ENCODE peak calls at places on chromosomes 1 and 21, in four cellular contexts. G, Q, C and M are unnamed samples.

GRCh38 chr1:107874221-107874620 is 90.8 kb downstream of the VAV3 start:
- DNase-seq in G (no peak), Q (no peak), C (no peak), M (no peak)

GRCh38 chr1:6473974-6474814 is 8.2 kb upstream of the TNFRSF25 start:
- DNase-seq in Q (no peak), G (no peak), C (no peak), M (no peak)

GRCh38 chr1:206972725-206973124 is 2.5 kb upstream of the FCAMR start:
- DNase-seq in Q (no peak), C (no peak), G (no peak), M (peak; percentile 13)

GRCh38 chr1:151993084-151993733 is 450 bp downstream of the S100A10 start:
- DNase-seq in G (peak; percentile 38), C (peak; percentile 76), Q (no peak), M (peak; percentile 45)

GRCh38 chr1:7265771-7266371 is 480.6 kb downstream of the CAMTA1 start:
- DNase-seq in Q (no peak), G (no peak), C (no peak), M (peak; percentile 95)

GRCh38 chr1:67945733-67946374 is 104.6 kb downstream of the DIRAS3 start:
- DNase-seq in G (no peak), Q (no peak), C (no peak), M (no peak)

GRCh38 chr1:209844695-209845404 is 17.1 kb downstream of the UTP25 start:
- DNase-seq in C (no peak), Q (no peak), G (no peak), M (no peak)

GRCh38 chr1:32014199-32014936 is 700 bp downstream of the KHDRBS1 start:
- DNase-seq in Q (peak; percentile 22), G (peak; percentile 61), C (peak; percentile 52), M (peak; percentile 29)

GRCh38 chr1:192907545-192908243 is 98.9 kb downstream of the RGS2 start:
- DNase-seq in G (no peak), C (no peak), Q (no peak), M (no peak)

GRCh38 chr1:165495811-165496143 is 48.0 kb upstream of the LRRC52 start:
- DNase-seq in G (no peak), Q (no peak), C (no peak), M (no peak)

GRCh38 chr1:13899856-13900255 is 199.9 kb downstream of the PRDM2 start:
- DNase-seq in Q (no peak), G (no peak), C (no peak), M (peak; percentile 83)

GRCh38 chr1:201468501-201468843 is 516 bp downstream of the PHLDA3 start:
- DNase-seq in Q (peak; percentile 59), G (peak; percentile 67), C (peak; percentile 61), M (peak; percentile 67)

GRCh38 chr1:227136210-227136609 is 182.1 kb downstream of the CDC42BPA start:
- DNase-seq in Q (no peak), C (no peak), G (no peak), M (no peak)

GRCh38 chr21:44019568-44019958 is 7.5 kb downstream of the TRAPPC10 start:
- DNase-seq in Q (no peak), C (no peak), G (no peak), M (no peak)

GRCh38 chr1:47219001-47219400 is 13.0 kb downstream of the TAL1 start:
- DNase-seq in Q (no peak), G (no peak), C (no peak), M (no peak)

GRCh38 chr1:220696863-220697231 is 6.7 kb downstream of the C1orf115 start:
- DNase-seq in Q (no peak), C (no peak), G (no peak), M (no peak)

GRCh38 chr21:44299458-44300261 is at the start of gene PFKL:
- DNase-seq in G (peak; percentile 81), Q (peak; percentile 98), C (peak; percentile 72), M (peak; percentile 61)

GRCh38 chr1:160353223-160353622 is 10.0 kb downstream of the NCSTN start:
- DNase-seq in G (no peak), Q (no peak), C (no peak), M (no peak)
- TF ChIP-seq EZH2phosphoT487 in G (no peak), Q (no peak), C (no peak), M (no peak)

GRCh38 chr1:200405273-200405672 is 4.6 kb downstream of the ZNF281 start:
- DNase-seq in C (no peak), Q (no peak), G (no peak), M (no peak)
- H3K36me3 ChIP-seq in C (peaks cover 41% of the 10 kb centered on the region), Q (peaks cover 4% of the 10 kb centered on the region), G (peaks cover 26% of the 10 kb centered on the region), M (peaks cover 22% of the 10 kb centered on the region)

GRCh38 chr1:18602533-18603211 is 28.0 kb upstream of the PAX7 start:
- DNase-seq in Q (no peak), G (no peak), C (peak; percentile 24), M (no peak)
- TF ChIP-seq CTCF in Q (no peak), G (no peak), C (no peak), M (no peak)

DNA sequence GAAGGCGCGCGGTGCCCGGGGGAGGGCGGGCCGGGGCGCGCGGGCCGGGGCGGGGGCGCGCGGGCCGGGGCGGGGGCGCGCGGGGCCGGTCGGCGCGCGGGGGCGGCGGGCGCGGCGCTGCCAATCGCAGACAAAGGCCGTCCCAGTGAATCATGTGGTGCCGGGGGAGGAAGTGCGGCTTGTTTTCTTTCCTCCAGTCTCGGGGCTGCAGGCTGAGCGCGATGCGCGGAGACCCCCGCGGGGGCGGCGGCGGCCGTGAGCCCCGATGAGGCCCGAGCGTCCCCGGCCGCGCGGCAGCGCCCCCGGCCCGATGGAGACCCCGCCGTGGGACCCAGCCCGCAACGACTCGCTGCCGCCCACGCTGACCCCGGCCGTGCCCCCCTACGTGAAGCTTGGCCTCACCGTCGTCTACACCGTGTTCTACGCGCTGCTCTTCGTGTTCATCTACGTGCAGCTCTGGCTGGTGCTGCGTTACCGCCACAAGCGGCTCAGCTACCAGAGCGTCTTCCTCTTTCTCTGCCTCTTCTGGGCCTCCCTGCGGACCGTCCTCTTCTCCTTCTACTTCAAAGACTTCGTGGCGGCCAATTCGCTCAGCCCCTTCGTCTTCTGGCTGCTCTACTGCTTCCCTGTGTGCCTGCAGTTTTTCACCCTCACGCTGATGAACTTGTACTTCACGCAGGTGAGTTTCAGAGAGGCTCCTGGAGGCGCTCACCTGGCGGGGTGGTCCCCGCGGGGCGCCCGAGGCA is at the start of gene GPR137B:
- DNase-seq in G (peak; percentile 74), C (peak; percentile 59), Q (no peak), M (peak; percentile 35)
- TF ChIP-seq EZH2phosphoT487 in G (peak; percentile 67), C (no peak), Q (no peak), M (no peak)

DNA sequence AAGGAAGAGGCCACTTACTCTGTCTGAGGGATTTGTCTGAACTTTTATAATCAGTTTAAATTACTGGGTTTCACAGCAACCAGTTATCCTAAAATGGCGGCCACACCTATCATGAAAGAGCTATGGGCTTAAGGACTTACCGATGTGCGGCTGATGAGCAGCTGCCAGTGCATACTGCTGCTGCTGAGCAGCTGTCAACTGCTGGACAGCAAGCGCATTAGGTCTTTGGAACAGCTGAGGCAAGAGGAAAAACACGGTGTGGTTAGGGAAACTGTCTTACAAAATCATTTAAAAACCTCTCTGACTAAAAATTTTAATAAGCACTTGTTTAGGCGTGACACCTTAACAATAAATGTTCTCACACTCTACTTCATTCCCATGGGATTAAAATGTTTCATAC is 72.6 kb upstream of the SDC3 start:
- DNase-seq in C (no peak), G (no peak), Q (no peak), M (no peak)
- H3K36me3 ChIP-seq in C (peaks cover 23% of the 10 kb centered on the region), G (peaks cover 11% of the 10 kb centered on the region), Q (peaks cover 6% of the 10 kb centered on the region), M (peaks cover 46% of the 10 kb centered on the region)

GRCh38 chr1:153750026-153750995 is 22.5 kb downstream of the INTS3 start:
- DNase-seq in G (peak; percentile 68), Q (no peak), C (peak; percentile 31), M (no peak)
- TF ChIP-seq CTCF in G (peak; percentile 42), Q (no peak), C (no peak), M (no peak)

GRCh38 chr1:41672173-41672572 is 187.7 kb upstream of the EDN2 start:
- DNase-seq in G (no peak), Q (no peak), C (no peak), M (peak; percentile 94)

GRCh38 chr1:41672641-41673313 is 188.3 kb upstream of the EDN2 start:
- DNase-seq in Q (no peak), C (no peak), G (no peak), M (no peak)

GRCh38 chr1:41670558-41670957 is 186.1 kb upstream of the EDN2 start:
- DNase-seq in C (no peak), Q (no peak), G (no peak), M (peak; percentile 88)

GRCh38 chr1:41673355-41673754 is 188.9 kb upstream of the EDN2 start:
- DNase-seq in Q (peak; percentile 79), G (no peak), C (no peak), M (no peak)

GRCh38 chr1:41671116-41671755 is 186.8 kb upstream of the EDN2 start:
- DNase-seq in Q (no peak), C (no peak), G (no peak), M (no peak)
- TF ChIP-seq EZH2phosphoT487 in Q (no peak), C (no peak), G (no peak), M (no peak)

GRCh38 chr1:19416919-19417441 is 68.4 kb downstream of the CAPZB start:
- DNase-seq in C (no peak), Q (no peak), G (no peak), M (no peak)
- H3K36me3 ChIP-seq in C (peaks cover 4% of the 10 kb centered on the region), Q (no peaks in the 10 kb centered on the region), G (no peaks in the 10 kb centered on the region), M (peaks cover 18% of the 10 kb centered on the region)